ENCODE peak calls at places on chromosomes 4 and X, in four cellular contexts. S, Y, W and X are unnamed samples.

GRCh38 chr4:70688795-70689231 is 481 bp downstream of the UTP3 start:
- DNase-seq in S (no peak), Y (no peak), W (no peak), X (no peak)

GRCh38 chr4:26217961-26218676 is 102.7 kb upstream of the RBPJ start:
- DNase-seq in S (no peak), Y (no peak), W (peak), X (no peak)

GRCh38 chr4:139692300-139693012 is 26.8 kb downstream of the MGST2 start:
- DNase-seq in S (peak), Y (no peak), W (no peak), X (no peak)

GRCh38 chrX:22313757-22314156 is 41.0 kb downstream of the CBLL2 start:
- DNase-seq in S (peak), Y (no peak), W (no peak), X (no peak)

GRCh38 chr4:108036252-108036651 is 46.6 kb downstream of the HADH start:
- DNase-seq in S (no peak), Y (no peak), W (no peak), X (no peak)

GRCh38 chr4:186775867-186776266 is 52.2 kb upstream of the FAT1 start:
- DNase-seq in S (no peak), Y (no peak), W (no peak), X (no peak)

GRCh38 chr4:154642361-154642760 is 29.9 kb upstream of the FGG start:
- DNase-seq in S (no peak), Y (no peak), W (no peak), X (no peak)

GRCh38 chrX:48695524-48695875 is 1.0 kb upstream of the SUV39H1 start:
- DNase-seq in S (no peak), Y (no peak), W (no peak), X (no peak)

GRCh38 chr4:13539721-13540445 is 4.4 kb downstream of the NKX3-2 start:
- DNase-seq in S (no peak), Y (no peak), W (no peak), X (no peak)

GRCh38 chr4:97770222-97770621 is 373.1 kb downstream of the STPG2 start:
- DNase-seq in S (peak), Y (no peak), W (no peak), X (no peak)

GRCh38 chrX:41014776-41015175 is 70.5 kb upstream of the USP9X start:
- DNase-seq in S (no peak), Y (no peak), W (no peak), X (no peak)

GRCh38 chrX:39149761-39150160 is 348.5 kb downstream of the MID1IP1 start:
- DNase-seq in S (peak), Y (no peak), W (peak), X (no peak)

GRCh38 chr4:99100876-99101275 is 12.3 kb upstream of the ADH5 start:
- DNase-seq in S (no peak), Y (no peak), W (no peak), X (no peak)

GRCh38 chr4:78370625-78371372 is 180.8 kb upstream of the ANXA3 start:
- DNase-seq in S (no peak), Y (no peak), W (no peak), X (no peak)

GRCh38 chr4:121690001-121690400 is 6.8 kb downstream of the ANXA5 start:
- DNase-seq in S (peak), Y (no peak), W (no peak), X (no peak)

GRCh38 chr4:30757357-30757756 is 37.2 kb downstream of the PCDH7 start:
- DNase-seq in S (peak), Y (peak), W (no peak), X (peak)

GRCh38 chr4:15365641-15366040 is 62.2 kb upstream of the C1QTNF7 start:
- DNase-seq in S (no peak), Y (no peak), W (no peak), X (no peak)

GRCh38 chrX:18415386-18415785 is 10.0 kb upstream of the CDKL5 start:
- DNase-seq in S (no peak), Y (no peak), W (no peak), X (no peak)

GRCh38 chr4:87896020-87896621 is 63.4 kb downstream of the MEPE start:
- DNase-seq in S (peak), Y (no peak), W (peak), X (peak)

GRCh38 chrX:118564498-118564897 is 68.9 kb downstream of the DOCK11 start:
- DNase-seq in S (no peak), Y (no peak), W (no peak), X (no peak)

GRCh38 chr4:94660614-94661013 is 97.1 kb upstream of the BMPR1B start:
- DNase-seq in S (no peak), Y (no peak), W (no peak), X (no peak)

GRCh38 chrX:103276581-103277002 is at the start of gene TCEAL5:
- DNase-seq in S (no peak), Y (no peak), W (no peak), X (no peak)

GRCh38 chr4:6760865-6761264 is 21.7 kb upstream of the KIAA0232 start:
- DNase-seq in S (no peak), Y (no peak), W (no peak), X (no peak)

GRCh38 chr4:151822331-151822730 is 61.5 kb upstream of the GATB start:
- DNase-seq in S (no peak), Y (no peak), W (no peak), X (no peak)

GRCh38 chr4:72341432-72341820 is 227.6 kb downstream of the ADAMTS3 start:
- DNase-seq in S (no peak), Y (no peak), W (no peak), X (no peak)

GRCh38 chr4:141642711-141643110 is 6.3 kb downstream of the IL15 start:
- DNase-seq in S (peak), Y (no peak), W (no peak), X (no peak)

GRCh38 chr4:97498875-97499274 is 644.4 kb downstream of the STPG2 start:
- DNase-seq in S (no peak), Y (no peak), W (no peak), X (peak)

GRCh38 chr4:78518551-78518950 is 33.0 kb upstream of the ANXA3 start:
- DNase-seq in S (peak), Y (no peak), W (no peak), X (no peak)

GRCh38 chr4:52588771-52589591 is 70.1 kb downstream of the USP46 start:
- DNase-seq in S (peak), Y (no peak), W (no peak), X (no peak)

GRCh38 chrX:149631293-149632165 is at the start of gene TMEM185A:
- DNase-seq in S (peak), Y (no peak), W (peak), X (no peak)

GRCh38 chr4:166003811-166004210 is 130.8 kb downstream of the TLL1 start:
- DNase-seq in S (peak), Y (no peak), W (no peak), X (no peak)

GRCh38 chr4:112060212-112060611 is 85.0 kb upstream of the FAM241A start:
- DNase-seq in S (peak), Y (no peak), W (no peak), X (no peak)

GRCh38 chr4:3364199-3364598 is 71.4 kb downstream of the RGS12 start:
- DNase-seq in S (no peak), Y (no peak), W (no peak), X (no peak)

GRCh38 chr4:169018406-169018805 is 8.4 kb upstream of the CBR4 start:
- DNase-seq in S (no peak), Y (no peak), W (no peak), X (no peak)

GRCh38 chrX:55007633-55008032 is 7.5 kb downstream of the APEX2 start:
- DNase-seq in S (peak), Y (peak), W (peak), X (peak)

DNA sequence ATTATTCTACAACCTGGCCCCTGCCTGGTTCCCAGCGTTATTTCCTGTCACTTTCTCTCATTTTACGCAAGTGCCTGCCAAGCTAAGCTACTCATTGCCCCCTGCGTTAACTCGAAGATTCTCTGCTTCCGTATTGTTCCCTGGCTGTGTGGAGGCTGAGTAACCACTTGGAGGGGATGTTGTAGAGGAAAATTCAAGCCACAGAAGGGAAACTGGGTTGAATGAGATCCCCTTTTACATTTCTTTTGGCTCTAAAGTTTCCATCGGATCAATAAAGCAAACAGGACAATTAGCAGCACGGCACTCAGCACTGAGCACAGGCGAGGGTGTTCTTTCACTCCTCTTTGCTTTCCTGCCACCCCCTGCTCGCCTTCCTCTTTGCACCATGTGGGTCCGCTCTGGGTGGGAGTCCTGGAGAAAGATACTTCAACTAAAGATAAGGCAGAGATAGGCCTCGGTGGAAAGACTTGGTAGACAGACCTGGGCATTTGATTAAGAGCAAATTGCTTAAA is 4.2 kb upstream of the TMSB4X start:
- DNase-seq in S (peak), Y (no peak), W (peak), X (no peak)
- H3K4me3 ChIP-seq in S (no peak), Y (no peak), W (peak), X (no peak)

DNA sequence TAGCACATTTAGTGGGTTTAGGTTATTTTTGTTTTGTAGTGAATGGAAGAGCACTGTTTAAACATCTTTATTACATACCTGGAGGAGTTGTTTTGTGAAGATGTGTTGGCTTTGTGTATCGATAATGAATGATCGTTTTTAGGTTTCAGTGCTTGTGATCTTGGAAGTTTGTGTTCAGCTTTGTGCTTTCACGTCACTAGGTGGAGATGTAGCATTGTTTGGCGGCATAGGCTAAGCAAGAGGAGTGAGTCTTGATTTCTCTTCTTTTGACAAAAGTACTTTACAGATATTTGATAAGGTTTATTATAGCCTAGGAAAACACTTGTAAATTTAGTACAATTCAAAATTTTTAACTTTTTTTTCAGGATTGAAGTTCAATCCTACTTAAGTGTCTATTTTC is 50.4 kb downstream of the PDK3 start:
- DNase-seq in S (peak), Y (no peak), W (no peak), X (no peak)
- TF ChIP-seq CTCF in S (no peak), Y (no peak), W (peak), X (no peak)

DNA sequence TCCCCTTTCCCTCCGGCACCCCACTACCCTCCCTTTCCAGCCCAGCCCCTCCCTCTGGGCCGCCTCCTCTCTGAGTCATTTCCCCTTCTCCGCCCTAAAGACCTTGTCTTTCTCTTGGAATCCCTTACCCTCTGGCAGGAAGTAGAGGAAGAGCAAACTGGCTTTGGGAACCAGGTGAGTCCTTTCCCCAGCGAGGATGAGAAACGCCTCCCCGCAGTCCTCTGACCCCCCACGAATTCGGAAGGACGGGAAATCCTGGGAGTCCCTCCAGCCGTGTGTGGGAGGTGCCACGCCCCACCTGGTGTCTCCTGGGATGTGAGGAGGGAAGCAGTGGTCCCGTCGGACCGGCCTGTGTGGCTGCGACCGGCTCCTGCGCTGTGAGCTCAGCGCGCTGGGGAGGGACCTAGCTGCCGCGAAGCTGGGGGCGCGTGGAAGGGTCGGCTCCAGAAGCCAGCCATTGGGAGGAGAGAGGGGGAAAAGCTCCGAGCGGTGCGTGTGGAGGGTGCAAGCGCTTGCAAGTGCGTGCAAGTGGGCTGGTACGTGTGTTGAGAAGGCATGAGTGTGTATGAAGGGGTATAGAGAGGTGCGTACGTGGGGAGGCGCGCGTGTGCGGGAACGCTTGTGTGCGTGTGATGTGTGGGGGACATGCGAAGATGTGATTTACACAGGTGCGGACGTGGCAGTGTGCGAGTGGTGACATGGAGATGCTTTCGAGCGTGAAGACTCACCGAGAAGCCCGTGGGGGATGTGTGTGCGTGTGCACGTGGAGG is 46.3 kb downstream of the TEX13B start:
- DNase-seq in S (no peak), Y (no peak), W (no peak), X (peak)
- H3K4me3 ChIP-seq in S (peak), Y (peak), W (peak), X (peak)

DNA sequence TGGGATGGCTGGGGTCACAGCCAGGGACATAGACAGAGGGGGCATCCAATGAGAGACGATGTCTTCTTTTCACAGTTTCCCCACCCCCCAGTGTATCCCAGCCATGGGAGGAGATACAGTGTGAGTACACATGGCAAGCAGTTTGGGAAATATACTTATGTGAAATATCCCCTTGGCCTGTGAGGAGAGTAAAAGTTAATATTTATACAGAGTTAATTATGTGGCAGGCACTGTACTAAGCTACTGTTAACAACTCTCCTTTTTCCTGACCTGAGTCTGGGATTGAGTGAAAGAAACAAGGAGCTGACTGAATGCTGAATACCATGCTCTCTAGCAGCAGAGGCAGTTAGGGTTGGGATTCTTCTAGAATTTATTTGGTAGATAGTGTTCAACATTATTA is 35.3 kb downstream of the HCCS start:
- DNase-seq in S (no peak), Y (no peak), W (no peak), X (no peak)
- TF ChIP-seq CTCF in S (no peak), Y (no peak), W (no peak), X (no peak)

DNA sequence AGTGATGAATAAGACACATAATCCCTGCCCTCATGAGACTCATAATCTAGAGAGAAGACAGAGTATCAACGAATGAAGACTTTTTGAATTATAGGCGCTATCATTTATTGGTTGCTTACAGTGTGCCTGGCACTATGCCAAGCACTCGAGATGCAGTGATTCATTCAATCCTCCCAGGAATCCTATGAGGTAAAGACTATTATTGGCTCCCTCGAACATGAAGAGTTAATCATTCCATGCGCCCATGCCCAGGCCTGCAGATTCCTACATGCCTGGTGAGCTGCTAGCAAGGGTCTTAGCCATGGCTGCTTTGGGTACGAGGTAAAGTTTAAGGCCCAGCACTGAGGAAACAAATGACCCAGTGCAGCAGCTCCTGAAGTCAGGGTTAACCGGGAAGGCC is 47.0 kb downstream of the TEX13B start:
- DNase-seq in S (peak), Y (no peak), W (no peak), X (peak)
- H3K4me3 ChIP-seq in S (no peak), Y (no peak), W (peak), X (peak)

GRCh38 chr4:102299708-102300107 is 45.6 kb downstream of the SLC39A8 start:
- DNase-seq in S (peak), Y (peak), W (no peak), X (no peak)
- TF ChIP-seq CTCF in S (peak), Y (peak), W (peak), X (peak)

GRCh38 chrX:101220881-101221280 is 1.3 kb downstream of the DRP2 start:
- DNase-seq in S (no peak), Y (no peak), W (no peak), X (no peak)
- H3K4me3 ChIP-seq in S (no peak), Y (no peak), W (no peak), X (no peak)

DNA sequence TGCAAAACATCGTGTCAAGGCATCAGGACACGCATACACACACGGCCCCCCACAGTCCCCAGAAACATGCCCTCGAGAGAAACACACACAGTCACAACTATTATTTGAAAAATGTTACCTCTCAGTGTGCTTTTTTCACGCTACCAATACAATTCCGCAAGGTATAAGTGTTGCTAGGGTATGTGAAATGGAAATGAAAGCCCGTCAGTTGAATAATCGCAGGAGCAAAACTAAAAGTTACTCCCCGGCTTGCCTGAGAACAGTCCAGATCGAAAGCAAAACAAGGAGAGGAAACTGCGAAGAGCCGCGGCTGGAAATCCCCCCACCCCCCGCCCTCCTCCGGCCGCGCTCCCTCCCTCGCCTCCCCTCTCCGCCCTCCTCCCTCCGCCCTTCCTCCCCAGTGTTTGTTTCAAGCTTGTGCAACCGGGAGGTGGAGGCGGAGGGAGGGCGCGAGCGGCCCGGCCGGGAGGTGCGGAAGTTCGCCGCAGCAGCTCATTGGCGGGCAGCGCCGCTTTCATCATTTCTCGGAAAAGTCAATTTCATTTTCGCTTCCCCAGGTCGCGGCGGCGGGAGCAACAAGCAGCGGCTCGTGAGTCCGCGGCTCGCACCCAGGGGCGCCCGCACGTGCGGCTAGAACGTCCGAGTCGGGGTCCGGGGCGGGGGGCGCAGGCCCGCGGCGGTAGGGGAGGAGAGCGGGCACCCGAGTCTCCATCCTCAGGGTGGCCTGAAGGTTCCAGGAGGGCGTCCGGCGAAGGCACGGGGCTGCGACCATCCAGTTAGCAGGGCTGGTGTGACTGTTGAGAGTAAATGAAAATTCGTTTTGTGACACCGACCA is at the start of gene IRF2:
- DNase-seq in S (peak), Y (peak), W (peak), X (peak)
- TF ChIP-seq CTCF in S (no peak), Y (no peak), W (peak), X (no peak)

GRCh38 chrX:126165401-126165720 is 728 bp downstream of the DCAF12L2 start:
- DNase-seq in S (no peak), Y (no peak), W (no peak), X (no peak)
- H3K4me3 ChIP-seq in S (no peak), Y (no peak), W (peak), X (peak)